ENCODE peak calls at places on chromosomes 6 and 20, in four cellular contexts. G is SJSA1, F is lung, U is left lung. S is an unnamed sample.

GRCh38 chr6:1856381-1856780 is 246.7 kb downstream of the FOXC1 start:
- DNase-seq in F (no peak), G (no peak), U (no peak), S (no peak)

GRCh38 chr6:6916598-6916997 is 191.2 kb upstream of the RREB1 start:
- DNase-seq in U (no peak), F (no peak), G (no peak), S (no peak)

GRCh38 chr6:51753635-51754034 is 333.8 kb downstream of the PKHD1 start:
- DNase-seq in U (no peak), G (no peak), F (no peak), S (no peak)

GRCh38 chr20:51654495-51654894 is 112.0 kb upstream of the NFATC2 start:
- DNase-seq in F (no peak), U (no peak), G (no peak), S (no peak)

GRCh38 chr6:129750390-129750789 is 40.4 kb upstream of the ARHGAP18 start:
- DNase-seq in F (no peak), U (no peak), G (no peak), S (no peak)

GRCh38 chr6:139753198-139753861 is 378.9 kb upstream of the CITED2 start:
- DNase-seq in U (no peak), F (no peak), G (peak; percentile 67), S (no peak)

GRCh38 chr6:28212510-28213212 is 12.4 kb upstream of the ZSCAN9 start:
- DNase-seq in G (peak; percentile 65), U (no peak), F (peak; percentile 69), S (no peak)

GRCh38 chr20:44720994-44721784 is 6.0 kb downstream of the CCN5 start:
- DNase-seq in F (peak; percentile 67), G (peak; percentile 69), U (no peak), S (peak; percentile 82)

GRCh38 chr6:167683028-167683862 is 143.5 kb upstream of the AFDN start:
- DNase-seq in U (no peak), G (peak; percentile 76), F (no peak), S (peak; percentile 41)

GRCh38 chr20:59322813-59323469 is 22.5 kb downstream of the EDN3 start:
- DNase-seq in U (no peak), G (no peak), F (no peak), S (no peak)

GRCh38 chr20:23138682-23139081 is 52.6 kb upstream of the CD93 start:
- DNase-seq in G (no peak), F (no peak), U (no peak), S (peak; percentile 18)

GRCh38 chr20:55153321-55153720 is 677.9 kb downstream of the DOK5 start:
- DNase-seq in U (no peak), G (no peak), F (no peak), S (no peak)

GRCh38 chr20:10524643-10525042 is 89.5 kb downstream of the SLX4IP start:
- DNase-seq in F (no peak), G (no peak), U (no peak), S (no peak)

GRCh38 chr6:4994741-4995140 is 9.1 kb downstream of the RPP40 start:
- DNase-seq in F (no peak), G (no peak), U (no peak), S (no peak)

GRCh38 chr20:54668271-54669053 is 193.1 kb downstream of the DOK5 start:
- DNase-seq in G (peak; percentile 10), F (no peak), U (no peak), S (no peak)

GRCh38 chr20:38935285-38935684 is 9.1 kb downstream of the FAM83D start:
- DNase-seq in U (no peak), F (no peak), G (peak; percentile 52), S (no peak)

GRCh38 chr6:132909742-132910141 is 95.4 kb downstream of the RPS12 start:
- DNase-seq in U (no peak), F (no peak), G (no peak), S (no peak)

GRCh38 chr20:49593441-49594142 is 25.7 kb upstream of the PTGIS start:
- DNase-seq in G (no peak), U (no peak), F (no peak), S (no peak)

GRCh38 chr6:13159295-13159694 is 169.0 kb downstream of the TBC1D7 start:
- DNase-seq in F (no peak), G (no peak), U (no peak), S (no peak)

GRCh38 chr20:37071481-37071911 is 24.3 kb downstream of the RBL1 start:
- DNase-seq in F (no peak), U (no peak), G (peak; percentile 26), S (no peak)

GRCh38 chr20:9392892-9393857 is 121.2 kb upstream of the LAMP5 start:
- DNase-seq in U (peak; percentile 75), F (peak; percentile 65), G (peak; percentile 53), S (peak; percentile 81)

GRCh38 chr6:123564363-123564762 is 72.4 kb downstream of the TRDN start:
- DNase-seq in U (no peak), F (no peak), G (no peak), S (no peak)

GRCh38 chr6:42929928-42930360 is 664 bp downstream of the CNPY3 start:
- DNase-seq in F (peak; percentile 32), G (no peak), U (no peak), S (peak; percentile 62)

GRCh38 chr20:48819813-48820648 is 7.8 kb downstream of the PREX1 start:
- DNase-seq in U (no peak), F (no peak), G (peak; percentile 34), S (peak; percentile 54)

GRCh38 chr6:43454290-43455033 is 886 bp downstream of the DLK2 start:
- DNase-seq in U (peak; percentile 98), F (peak; percentile 85), G (peak; percentile 72), S (peak; percentile 91)

GRCh38 chr20:37999526-38000263 is 33.6 kb downstream of the TTI1 start:
- DNase-seq in U (no peak), F (no peak), G (no peak), S (no peak)

GRCh38 chr6:119428647-119429046 is 79.1 kb upstream of the MAN1A1 start:
- DNase-seq in U (no peak), F (no peak), G (no peak), S (no peak)

GRCh38 chr6:91029211-91029610 is 442.3 kb upstream of the MAP3K7 start:
- DNase-seq in U (no peak), G (no peak), F (no peak), S (no peak)

GRCh38 chr6:36929607-36930006 is 24.9 kb upstream of the PI16 start:
- DNase-seq in F (no peak), U (no peak), G (no peak), S (peak; percentile 14)

GRCh38 chr20:37389844-37390275 is 43.9 kb downstream of the SRC start:
- DNase-seq in U (no peak), F (no peak), G (no peak), S (peak; percentile 9)

GRCh38 chr6:30998785-30999184 is 11.5 kb upstream of the MUC22 start:
- DNase-seq in U (no peak), F (no peak), G (no peak), S (no peak)

GRCh38 chr6:119351005-119351394 is 1.4 kb upstream of the MAN1A1 start:
- DNase-seq in G (no peak), F (no peak), U (no peak), S (no peak)

GRCh38 chr6:120405947-120406346 is 928.3 kb downstream of the TBC1D32 start:
- DNase-seq in F (no peak), G (no peak), U (no peak), S (no peak)

GRCh38 chr20:35902545-35902941 is 51.8 kb downstream of the SCAND1 start:
- DNase-seq in G (no peak), F (no peak), U (no peak), S (no peak)

GRCh38 chr6:19024737-19025136 is 637.6 kb downstream of the RNF144B start:
- DNase-seq in F (peak; percentile 46), G (peak; percentile 20), U (no peak), S (no peak)

DNA sequence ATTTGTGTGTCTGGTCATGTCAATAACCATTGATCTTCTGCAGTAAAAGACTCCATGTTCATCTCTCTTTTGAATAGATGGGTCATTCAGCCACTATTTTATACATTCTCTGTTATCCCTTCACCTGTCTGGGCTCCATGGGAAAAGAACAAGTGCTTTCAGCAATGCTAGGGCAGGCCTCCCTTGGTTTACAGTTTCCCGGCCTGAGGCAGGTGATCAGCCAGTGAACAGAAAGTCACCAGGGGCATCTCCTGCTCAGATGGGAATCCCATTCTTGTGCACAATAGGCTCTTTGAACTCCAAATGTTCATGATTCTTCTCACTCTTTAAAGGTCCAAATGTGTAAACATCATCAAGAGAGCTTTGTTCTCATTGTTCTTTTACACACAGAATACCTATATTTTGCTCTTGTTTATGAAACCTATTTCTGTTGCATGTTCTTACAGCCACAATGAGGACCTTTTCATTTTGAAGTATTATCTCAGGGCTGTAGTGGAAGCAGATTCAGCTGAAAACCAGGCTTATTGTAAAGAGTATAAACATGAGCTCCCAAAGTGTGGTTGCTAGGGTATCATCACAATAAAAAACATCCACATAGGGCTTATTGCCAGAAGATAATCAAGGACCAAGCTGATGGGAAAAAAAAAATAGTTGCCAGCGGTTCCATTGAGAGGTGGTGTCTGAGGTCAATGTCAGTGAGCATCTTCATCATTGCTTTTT is 267.1 kb upstream of the SGK1 start:
- DNase-seq in U (no peak), F (no peak), G (no peak), S (no peak)
- H3K4me3 ChIP-seq in U (no peak overlapping the region), F (no peak overlapping the region), G (no peak overlapping the region), S (no peak overlapping the region)

GRCh38 chr20:45890997-45891983 is at the start of the genes CTSA and NEURL2:
- DNase-seq in U (peak; percentile 97), G (peak; percentile 95), F (peak; percentile 92), S (peak; percentile 97)

GRCh38 chr20:45892049-45892816 is 1.1 kb downstream of the CTSA start:
- DNase-seq in U (peak; percentile 22), F (no peak), G (peak; percentile 18), S (peak; percentile 43)

GRCh38 chr20:45893831-45894230 is 2.7 kb downstream of the CTSA start:
- DNase-seq in F (no peak), G (no peak), U (peak; percentile 9), S (peak; percentile 13)

GRCh38 chr20:45894797-45895196 is 3.7 kb downstream of the CTSA start:
- DNase-seq in F (no peak), G (no peak), U (peak; percentile 57), S (no peak)

GRCh38 chr20:45892828-45893500 is 1.8 kb downstream of the CTSA start:
- DNase-seq in F (no peak), U (peak; percentile 52), G (no peak), S (peak; percentile 67)
- H3K4me3 ChIP-seq in F (no peak overlapping the region), U (no peak overlapping the region), G (no peak overlapping the region), S (no peak overlapping the region)

GRCh38 chr20:3115190-3116107 is 30.9 kb upstream of the AVP start:
- DNase-seq in U (no peak), G (peak; percentile 54), F (no peak), S (no peak)
- H3K4me3 ChIP-seq in U (no peak overlapping the region), G (no peak overlapping the region), F (no peak overlapping the region), S (no peak overlapping the region)

GRCh38 chr20:24662756-24663399 is 193.4 kb downstream of the SYNDIG1 start:
- DNase-seq in G (no peak), F (no peak), U (no peak), S (no peak)
- H3K4me3 ChIP-seq in G (no peak overlapping the region), F (no peak overlapping the region), U (no peak overlapping the region), S (no peak overlapping the region)

GRCh38 chr6:39934060-39934757 is at the start of gene MOCS1:
- DNase-seq in G (peak; percentile 50), U (peak; percentile 90), F (peak; percentile 78), S (peak; percentile 96)

GRCh38 chr6:39932386-39932785 is 1.9 kb downstream of the MOCS1 start:
- DNase-seq in U (no peak), F (no peak), G (no peak), S (no peak)

GRCh38 chr6:39931607-39932006 is 2.7 kb downstream of the MOCS1 start:
- DNase-seq in F (no peak), G (no peak), U (no peak), S (no peak)

GRCh38 chr6:39930540-39930939 is 3.7 kb downstream of the MOCS1 start:
- DNase-seq in G (no peak), U (no peak), F (no peak), S (no peak)

GRCh38 chr6:39933669-39934059 is 598 bp downstream of the MOCS1 start:
- DNase-seq in G (no peak), F (no peak), U (no peak), S (no peak)
- H3K4me3 ChIP-seq in G (peak overlapping the region; percentile 75), F (peak overlapping the region; percentile 81), U (peak overlapping the region; percentile 84), S (peak overlapping the region; percentile 70)